ENCODE peak calls at places on chromosomes 12 and 14, in four cellular contexts. K is WTC11, W is heart left ventricle, E is head of caudate nucleus. Y is an unnamed sample.

GRCh38 chr12:94140556-94140955 is 7.8 kb upstream of the PLXNC1 start:
- DNase-seq in E (no peak), W (no peak), K (peak; percentile 69), Y (no peak)

GRCh38 chr14:53663709-53664108 is 292.9 kb downstream of the BMP4 start:
- DNase-seq in E (no peak), K (peak; percentile 46), W (peak; percentile 40), Y (peak; percentile 3)

GRCh38 chr14:76948976-76949375 is 79.5 kb downstream of the IRF2BPL start:
- DNase-seq in W (no peak), E (no peak), K (no peak), Y (no peak)

GRCh38 chr14:76719664-76720063 is 41.6 kb upstream of the VASH1 start:
- DNase-seq in W (peak; percentile 56), E (no peak), K (no peak), Y (no peak)

GRCh38 chr14:24130717-24131548 is 474 bp downstream of the FITM1 start:
- DNase-seq in K (no peak), W (peak; percentile 88), E (no peak), Y (peak; percentile 77)

GRCh38 chr12:85405781-85406522 is 125.9 kb downstream of the ALX1 start:
- DNase-seq in E (no peak), W (no peak), K (no peak), Y (no peak)

GRCh38 chr12:131919366-131920156 is 9.5 kb upstream of the PUS1 start:
- DNase-seq in E (no peak), W (no peak), K (no peak), Y (no peak)

GRCh38 chr12:988616-989015 is 2.4 kb upstream of the ERC1 start:
- DNase-seq in K (no peak), W (no peak), E (no peak), Y (no peak)

GRCh38 chr14:60652674-60653387 is 3.6 kb upstream of the SIX1 start:
- DNase-seq in W (no peak), E (no peak), K (peak; percentile 23), Y (no peak)

GRCh38 chr12:106274575-106275081 is 26.8 kb upstream of the CKAP4 start:
- DNase-seq in W (no peak), K (no peak), E (no peak), Y (no peak)

GRCh38 chr14:29925736-29926135 is 1.9 kb downstream of the PRKD1 start:
- DNase-seq in K (no peak), E (no peak), W (no peak), Y (no peak)

GRCh38 chr12:67910360-67911292 is 78.6 kb upstream of the IFNG-AS1 start:
- DNase-seq in E (no peak), K (no peak), W (peak; percentile 44), Y (peak; percentile 31)

GRCh38 chr12:122641976-122642375 is 61.2 kb downstream of the HCAR2 start:
- DNase-seq in K (no peak), W (no peak), E (no peak), Y (no peak)

GRCh38 chr12:27273114-27273513 is 29.0 kb downstream of the STK38L start:
- DNase-seq in E (no peak), K (no peak), W (no peak), Y (no peak)

GRCh38 chr14:66422019-66422946 is 63.9 kb upstream of the CCDC196 start:
- DNase-seq in E (no peak), K (no peak), W (no peak), Y (no peak)

Y was measured in gastrocnemius medialis.